ENCODE peak calls at places on chromosomes 12 and 14, in four cellular contexts. H, N, T and V are unnamed samples.

GRCh38 chr12:116916122-116916521 is 5.4 kb downstream of the FBXW8 start:
- DNase-seq in N (no peak), H (no peak), T (peak; percentile 22), V (peak; percentile 23)

GRCh38 chr14:98582276-98582675 is 689.7 kb downstream of the BCL11B start:
- DNase-seq in N (no peak), T (no peak), H (peak; percentile 36), V (no peak)

GRCh38 chr14:102906616-102907302 is 15.7 kb upstream of the AMN start:
- DNase-seq in T (no peak), N (no peak), H (no peak), V (no peak)

GRCh38 chr14:100683578-100683977 is 43.1 kb upstream of the DLK1 start:
- DNase-seq in N (no peak), H (no peak), T (no peak), V (no peak)

GRCh38 chr14:59133202-59133601 is 55.3 kb upstream of the DAAM1 start:
- DNase-seq in N (no peak), T (no peak), H (no peak), V (no peak)

GRCh38 chr12:95336387-95337067 is 118.9 kb downstream of the VEZT start:
- DNase-seq in N (no peak), T (no peak), H (peak; percentile 61), V (no peak)

GRCh38 chr14:100147181-100147631 is 12.2 kb downstream of the DEGS2 start:
- DNase-seq in N (no peak), H (no peak), T (no peak), V (no peak)

GRCh38 chr14:22780105-22780679 is 13.7 kb downstream of the OXA1L start:
- DNase-seq in N (no peak), T (no peak), H (no peak), V (no peak)

GRCh38 chr12:101813117-101813516 is 17.6 kb downstream of the GNPTAB start:
- DNase-seq in H (no peak), T (no peak), N (no peak), V (no peak)

GRCh38 chr14:98867726-98868125 is 404.3 kb downstream of the BCL11B start:
- DNase-seq in T (no peak), H (no peak), N (no peak), V (no peak)

GRCh38 chr14:98822917-98823316 is 449.1 kb downstream of the BCL11B start:
- DNase-seq in N (no peak), H (no peak), T (no peak), V (no peak)